ENCODE peak calls at places on chromosome 1, in eight cellular contexts. One of them, this sample, is unnamed. For H3K9me3, the result is how much of the 10 kb centered on the place peaks cover.

GRCh38 chr1:31315902-31316301 is 19.1 kb downstream of the ZCCHC17 start:
- DNase-seq in spleen: no peak
- DNase-seq in breast epithelium: no peak
- DNase-seq in stomach: no peak
- DNase-seq in tibial nerve: no peak
- DNase-seq in IMR-90: no peak
- DNase-seq in esophagus muscularis mucosa: no peak
- DNase-seq in uterus: no peak
- DNase-seq in this sample: no peak

GRCh38 chr1:27099154-27099903 is 55.6 kb downstream of the SLC9A1 start:
- DNase-seq in spleen: peak
- DNase-seq in breast epithelium: no peak
- DNase-seq in stomach: peak
- DNase-seq in tibial nerve: peak
- DNase-seq in IMR-90: peak
- DNase-seq in esophagus muscularis mucosa: no peak
- DNase-seq in uterus: peak
- DNase-seq in this sample: no peak

GRCh38 chr1:161258439-161259386 is at the start of gene PCP4L1:
- DNase-seq in spleen: peak
- DNase-seq in breast epithelium: no peak
- DNase-seq in stomach: peak
- DNase-seq in tibial nerve: no peak
- DNase-seq in IMR-90: peak
- DNase-seq in esophagus muscularis mucosa: no peak
- DNase-seq in uterus: peak
- DNase-seq in this sample: no peak

GRCh38 chr1:221972262-221973235 is 230.7 kb upstream of the DUSP10 start:
- DNase-seq in spleen: no peak
- DNase-seq in breast epithelium: no peak
- DNase-seq in stomach: no peak
- DNase-seq in tibial nerve: no peak
- DNase-seq in IMR-90: no peak
- DNase-seq in esophagus muscularis mucosa: no peak
- DNase-seq in uterus: no peak
- DNase-seq in this sample: no peak

GRCh38 chr1:205938682-205939081 is 4.6 kb downstream of the SLC26A9 start:
- DNase-seq in spleen: no peak
- DNase-seq in breast epithelium: no peak
- DNase-seq in stomach: no peak
- DNase-seq in tibial nerve: no peak
- DNase-seq in IMR-90: no peak
- DNase-seq in esophagus muscularis mucosa: no peak
- DNase-seq in uterus: no peak
- DNase-seq in this sample: no peak

GRCh38 chr1:208228550-208228949 is 15.6 kb downstream of the PLXNA2 start:
- DNase-seq in spleen: no peak
- DNase-seq in breast epithelium: no peak
- DNase-seq in stomach: no peak
- DNase-seq in tibial nerve: no peak
- DNase-seq in IMR-90: no peak
- DNase-seq in esophagus muscularis mucosa: no peak
- DNase-seq in uterus: no peak
- DNase-seq in this sample: no peak

GRCh38 chr1:90831910-90832309 is 114.8 kb upstream of the BARHL2 start:
- DNase-seq in spleen: no peak
- DNase-seq in breast epithelium: no peak
- DNase-seq in stomach: no peak
- DNase-seq in tibial nerve: no peak
- DNase-seq in IMR-90: no peak
- DNase-seq in esophagus muscularis mucosa: no peak
- DNase-seq in uterus: no peak
- DNase-seq in this sample: no peak

GRCh38 chr1:167578935-167579521 is 25.5 kb upstream of the CREG1 start:
- DNase-seq in spleen: no peak
- DNase-seq in breast epithelium: no peak
- DNase-seq in stomach: no peak
- DNase-seq in tibial nerve: no peak
- DNase-seq in IMR-90: no peak
- DNase-seq in esophagus muscularis mucosa: no peak
- DNase-seq in uterus: no peak
- DNase-seq in this sample: no peak

GRCh38 chr1:200428482-200429205 is 18.8 kb upstream of the ZNF281 start:
- DNase-seq in spleen: no peak
- DNase-seq in breast epithelium: no peak
- DNase-seq in stomach: no peak
- DNase-seq in tibial nerve: no peak
- DNase-seq in IMR-90: peak
- DNase-seq in esophagus muscularis mucosa: no peak
- DNase-seq in uterus: no peak
- DNase-seq in this sample: no peak

GRCh38 chr1:61184035-61184713 is 101.8 kb downstream of the NFIA start:
- DNase-seq in spleen: peak
- DNase-seq in breast epithelium: peak
- DNase-seq in stomach: peak
- DNase-seq in tibial nerve: peak
- DNase-seq in IMR-90: peak
- DNase-seq in esophagus muscularis mucosa: peak
- DNase-seq in uterus: peak
- DNase-seq in this sample: peak

GRCh38 chr1:51920130-51920529 is 41.6 kb upstream of the NRDC start:
- DNase-seq in spleen: no peak
- DNase-seq in breast epithelium: no peak
- DNase-seq in stomach: no peak
- DNase-seq in tibial nerve: no peak
- DNase-seq in IMR-90: peak
- DNase-seq in esophagus muscularis mucosa: no peak
- DNase-seq in uterus: no peak
- DNase-seq in this sample: no peak

GRCh38 chr1:224116131-224116530 is 2.2 kb downstream of the FBXO28 start:
- DNase-seq in spleen: no peak
- DNase-seq in breast epithelium: no peak
- DNase-seq in stomach: no peak
- DNase-seq in tibial nerve: no peak
- DNase-seq in IMR-90: peak
- DNase-seq in esophagus muscularis mucosa: no peak
- DNase-seq in uterus: no peak
- DNase-seq in this sample: no peak

GRCh38 chr1:1109743-1110142 is 6.1 kb downstream of the C1orf159 start:
- DNase-seq in spleen: peak
- DNase-seq in breast epithelium: no peak
- DNase-seq in stomach: peak
- DNase-seq in tibial nerve: no peak
- DNase-seq in IMR-90: no peak
- DNase-seq in esophagus muscularis mucosa: no peak
- DNase-seq in uterus: no peak
- DNase-seq in this sample: no peak

GRCh38 chr1:201828451-201828819 is 522 bp upstream of the IPO9 start:
- DNase-seq in spleen: no peak
- DNase-seq in breast epithelium: no peak
- DNase-seq in stomach: no peak
- DNase-seq in tibial nerve: no peak
- DNase-seq in IMR-90: peak
- DNase-seq in esophagus muscularis mucosa: no peak
- DNase-seq in uterus: no peak
- DNase-seq in this sample: no peak

GRCh38 chr1:200708769-200709168 is 29.9 kb upstream of the CAMSAP2 start:
- DNase-seq in spleen: no peak
- DNase-seq in breast epithelium: no peak
- DNase-seq in stomach: no peak
- DNase-seq in tibial nerve: no peak
- DNase-seq in IMR-90: peak
- DNase-seq in esophagus muscularis mucosa: no peak
- DNase-seq in uterus: no peak
- DNase-seq in this sample: no peak

GRCh38 chr1:2905356-2905755 is 103.9 kb upstream of the TTC34 start:
- DNase-seq in spleen: no peak
- DNase-seq in breast epithelium: no peak
- DNase-seq in stomach: no peak
- DNase-seq in tibial nerve: no peak
- DNase-seq in IMR-90: no peak
- DNase-seq in esophagus muscularis mucosa: no peak
- DNase-seq in uterus: no peak
- DNase-seq in this sample: no peak
- H3K9me3 ChIP-seq in spleen: under half
- H3K9me3 ChIP-seq in breast epithelium: under half
- H3K9me3 ChIP-seq in stomach: under half
- H3K9me3 ChIP-seq in tibial nerve: under half
- H3K9me3 ChIP-seq in IMR-90: half or more
- H3K9me3 ChIP-seq in esophagus muscularis mucosa: under half
- H3K9me3 ChIP-seq in uterus: under half
- H3K9me3 ChIP-seq in this sample: under half

DNA sequence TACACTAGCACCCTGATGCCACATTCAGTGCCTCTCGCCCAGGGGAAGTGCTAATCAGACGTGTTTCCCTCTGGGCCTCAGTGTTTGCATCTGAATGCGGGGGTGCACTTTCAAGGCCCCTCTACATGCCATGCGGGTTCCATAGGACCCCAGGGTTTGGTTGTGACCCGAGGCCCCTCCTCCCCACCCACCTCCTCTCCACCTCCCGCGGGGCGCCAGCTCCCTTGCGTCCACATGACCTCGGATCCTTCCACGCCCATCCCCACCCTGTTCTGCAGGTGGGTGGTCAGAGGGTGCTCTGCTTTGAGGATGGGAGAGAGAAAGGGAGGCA is 5.1 kb upstream of the RUNX3 start:
- DNase-seq in spleen: no peak
- DNase-seq in breast epithelium: no peak
- DNase-seq in stomach: no peak
- DNase-seq in tibial nerve: no peak
- DNase-seq in IMR-90: no peak
- DNase-seq in esophagus muscularis mucosa: no peak
- DNase-seq in uterus: no peak
- DNase-seq in this sample: no peak
- TF ChIP-seq POLR2A in spleen: no peak
- TF ChIP-seq POLR2A in breast epithelium: no peak
- TF ChIP-seq POLR2A in stomach: no peak
- TF ChIP-seq POLR2A in tibial nerve: no peak
- TF ChIP-seq POLR2A in IMR-90: no peak
- TF ChIP-seq POLR2A in esophagus muscularis mucosa: no peak
- TF ChIP-seq POLR2A in uterus: no peak
- TF ChIP-seq POLR2A in this sample: no peak

GRCh38 chr1:159933347-159933746 is 8.0 kb upstream of the TAGLN2 start:
- DNase-seq in spleen: no peak
- DNase-seq in breast epithelium: no peak
- DNase-seq in stomach: no peak
- DNase-seq in tibial nerve: no peak
- DNase-seq in IMR-90: no peak
- DNase-seq in esophagus muscularis mucosa: no peak
- DNase-seq in uterus: no peak
- DNase-seq in this sample: no peak
- H3K27ac ChIP-seq in spleen: no peak
- H3K27ac ChIP-seq in breast epithelium: peak
- H3K27ac ChIP-seq in stomach: no peak
- H3K27ac ChIP-seq in tibial nerve: no peak
- H3K27ac ChIP-seq in IMR-90: no peak
- H3K27ac ChIP-seq in esophagus muscularis mucosa: no peak
- H3K27ac ChIP-seq in uterus: no peak
- H3K27ac ChIP-seq in this sample: no peak

GRCh38 chr1:5376538-5377247 is 615.5 kb downstream of the NPHP4 start:
- DNase-seq in spleen: no peak
- DNase-seq in breast epithelium: no peak
- DNase-seq in stomach: peak
- DNase-seq in tibial nerve: no peak
- DNase-seq in IMR-90: no peak
- DNase-seq in esophagus muscularis mucosa: no peak
- DNase-seq in uterus: no peak
- DNase-seq in this sample: no peak
- H3K9me3 ChIP-seq in spleen: under half
- H3K9me3 ChIP-seq in breast epithelium: under half
- H3K9me3 ChIP-seq in stomach: under half
- H3K9me3 ChIP-seq in tibial nerve: under half
- H3K9me3 ChIP-seq in IMR-90: under half
- H3K9me3 ChIP-seq in esophagus muscularis mucosa: under half
- H3K9me3 ChIP-seq in uterus: under half
- H3K9me3 ChIP-seq in this sample: under half

DNA sequence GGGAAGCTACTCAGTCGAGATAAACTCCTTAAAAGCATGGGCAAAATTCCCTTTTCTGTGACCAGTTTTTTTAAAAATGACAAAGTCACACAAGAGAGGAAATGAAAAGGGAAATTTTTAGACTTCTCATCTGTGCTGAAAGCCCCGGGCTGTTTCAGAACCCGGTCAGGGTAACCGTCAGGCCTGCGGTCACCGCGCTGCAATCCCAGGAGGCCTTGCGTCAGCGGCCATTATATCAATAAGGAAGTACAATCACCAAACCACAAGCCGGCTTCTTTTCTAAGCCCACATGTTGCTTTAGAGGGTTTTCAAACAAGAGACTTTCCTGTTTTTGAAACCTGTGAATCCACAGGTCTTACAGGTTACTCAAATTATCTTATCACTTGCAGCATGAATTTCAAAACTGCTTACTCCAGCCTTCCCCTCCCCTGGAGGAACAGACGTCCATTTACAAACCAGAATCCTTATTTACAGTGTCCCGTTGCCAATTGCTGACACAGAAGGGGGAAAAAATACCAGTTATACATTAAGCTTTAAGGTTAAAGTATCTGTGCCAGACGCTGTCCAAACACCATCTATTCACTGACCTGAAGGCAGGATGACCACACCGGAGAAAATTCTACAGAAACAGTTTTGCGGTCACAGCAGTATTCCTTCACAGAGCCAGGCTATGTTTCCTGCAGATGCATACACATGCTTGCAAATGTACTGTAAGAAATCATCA is 165.3 kb downstream of the TOMM20 start:
- DNase-seq in spleen: peak
- DNase-seq in breast epithelium: peak
- DNase-seq in stomach: peak
- DNase-seq in tibial nerve: peak
- DNase-seq in IMR-90: peak
- DNase-seq in esophagus muscularis mucosa: no peak
- DNase-seq in uterus: peak
- DNase-seq in this sample: peak
- TF ChIP-seq POLR2A in spleen: no peak
- TF ChIP-seq POLR2A in breast epithelium: no peak
- TF ChIP-seq POLR2A in stomach: no peak
- TF ChIP-seq POLR2A in tibial nerve: no peak
- TF ChIP-seq POLR2A in IMR-90: no peak
- TF ChIP-seq POLR2A in esophagus muscularis mucosa: no peak
- TF ChIP-seq POLR2A in uterus: no peak
- TF ChIP-seq POLR2A in this sample: no peak

DNA sequence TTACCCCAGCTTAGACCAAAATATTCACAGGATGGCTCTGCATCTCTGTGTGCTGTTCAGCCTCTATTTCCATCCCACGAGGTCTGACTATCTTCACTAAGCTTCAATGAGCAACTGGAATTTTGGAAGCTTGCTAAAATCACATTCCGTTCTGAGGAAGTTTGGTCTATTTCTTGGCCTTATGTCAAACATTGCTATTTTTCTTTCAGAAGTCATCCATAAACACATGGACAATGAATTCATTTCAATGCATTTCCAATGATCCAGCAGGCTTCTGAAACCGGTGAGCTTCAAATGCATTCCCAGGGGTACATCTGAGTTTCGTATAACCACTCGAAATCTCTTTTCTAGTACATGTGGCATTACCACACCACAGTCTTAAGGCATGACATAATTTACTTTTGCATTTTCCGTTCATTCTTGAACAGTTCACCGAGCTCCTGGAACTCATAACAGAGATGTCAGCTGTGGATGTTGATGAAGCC is 294.1 kb upstream of the KAZN start:
- DNase-seq in spleen: no peak
- DNase-seq in breast epithelium: no peak
- DNase-seq in stomach: no peak
- DNase-seq in tibial nerve: peak
- DNase-seq in IMR-90: peak
- DNase-seq in esophagus muscularis mucosa: peak
- DNase-seq in uterus: peak
- DNase-seq in this sample: peak
- H3K27ac ChIP-seq in spleen: no peak
- H3K27ac ChIP-seq in breast epithelium: peak
- H3K27ac ChIP-seq in stomach: peak
- H3K27ac ChIP-seq in tibial nerve: no peak
- H3K27ac ChIP-seq in IMR-90: no peak
- H3K27ac ChIP-seq in esophagus muscularis mucosa: peak
- H3K27ac ChIP-seq in uterus: peak
- H3K27ac ChIP-seq in this sample: peak

This sample was measured in gastrocnemius medialis.